ENCODE peak calls at places on chromosomes 7 and 10, in five cellular contexts. J is ovary, Z is body of pancreas, C is astrocyte, E is left ventricle myocardium inferior. P is an unnamed sample.

GRCh38 chr7:12090757-12091134 is 120.3 kb upstream of the TMEM106B start:
- DNase-seq in J (no peak), Z (no peak), C (no peak), E (no peak), P (no peak)

GRCh38 chr10:22674215-22674930 is 40.0 kb downstream of the PIP4K2A start:
- DNase-seq in J (no peak), Z (no peak), C (no peak), E (no peak), P (no peak)

GRCh38 chr10:95464280-95464679 is 96.9 kb downstream of the SORBS1 start:
- DNase-seq in Z (no peak), C (no peak), J (no peak), E (no peak), P (no peak)

GRCh38 chr10:27709304-27709703 is 36.3 kb downstream of the MKX start:
- DNase-seq in J (no peak), E (no peak), Z (no peak), C (no peak), P (no peak)

GRCh38 chr7:36390199-36391090 is 783 bp downstream of the ANLN start:
- DNase-seq in J (peak), C (peak), E (peak), Z (peak), P (peak)

GRCh38 chr10:24938525-24938924 is 13.9 kb downstream of the PRTFDC1 start:
- DNase-seq in J (no peak), C (no peak), Z (no peak), E (no peak), P (no peak)

GRCh38 chr7:2612445-2613112 is 19.2 kb upstream of the TTYH3 start:
- DNase-seq in C (no peak), J (no peak), Z (no peak), E (no peak), P (no peak)

GRCh38 chr10:3141361-3142005 is 31.1 kb downstream of the PITRM1 start:
- DNase-seq in Z (no peak), E (no peak), C (peak), J (no peak), P (no peak)

GRCh38 chr7:105583061-105583460 is 1.8 kb upstream of the EFCAB10 start:
- DNase-seq in E (no peak), J (no peak), Z (no peak), C (no peak), P (no peak)

GRCh38 chr7:105581066-105581811 is at the start of gene EFCAB10:
- DNase-seq in C (peak), J (no peak), Z (peak), E (peak), P (no peak)

GRCh38 chr7:105578496-105578895 is 2.8 kb downstream of the EFCAB10 start:
- DNase-seq in J (no peak), Z (no peak), E (no peak), C (no peak), P (no peak)

GRCh38 chr7:105577251-105577650 is 4.0 kb downstream of the EFCAB10 start:
- DNase-seq in Z (no peak), E (no peak), J (no peak), C (no peak), P (no peak)

DNA sequence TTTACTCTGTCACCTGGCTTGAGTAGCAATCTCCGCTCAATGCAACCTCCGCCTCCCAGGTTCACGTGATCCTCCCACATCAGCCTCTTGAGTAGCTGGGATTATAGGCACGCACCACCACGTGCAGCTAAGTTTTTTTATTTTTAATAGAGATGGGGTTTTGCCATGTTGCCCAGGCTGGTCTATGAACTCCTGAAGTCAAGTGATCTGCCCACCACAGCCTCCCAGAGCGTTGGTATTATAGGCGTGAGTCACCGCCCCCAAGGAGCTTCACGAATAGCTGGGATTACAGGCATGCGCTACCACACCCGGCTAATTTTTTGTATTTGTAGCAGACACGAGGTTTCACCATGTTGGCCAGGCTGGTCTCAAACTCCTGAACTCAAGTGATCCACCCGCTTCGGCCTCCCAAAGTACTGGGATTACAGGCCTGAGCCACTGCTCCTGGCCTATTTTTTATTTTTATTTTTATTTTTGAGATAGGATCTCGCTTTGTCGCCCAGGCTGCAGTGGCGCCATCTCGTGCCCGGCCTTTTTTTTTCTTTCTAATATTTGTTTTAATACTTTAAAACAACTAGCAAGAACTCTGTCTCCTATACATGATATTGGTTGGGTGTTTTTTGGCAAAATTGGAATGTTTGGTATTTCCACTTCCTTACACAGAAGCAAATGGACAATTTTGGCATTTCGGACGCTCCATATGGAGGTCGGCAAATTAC is 1.1 kb downstream of the EFCAB10 start:
- DNase-seq in Z (no peak), E (no peak), J (no peak), C (no peak), P (no peak)
- TF ChIP-seq CTCF in Z (no peak), E (no peak), J (no peak), C (no peak), P (no peak)

GRCh38 chr10:117442944-117443676 is 67.9 kb upstream of the PDZD8 start:
- DNase-seq in E (peak), J (peak), Z (peak), C (peak), P (peak)
- H3K4me3 ChIP-seq in E (peak), J (peak), Z (no peak), C (no peak), P (no peak)

DNA sequence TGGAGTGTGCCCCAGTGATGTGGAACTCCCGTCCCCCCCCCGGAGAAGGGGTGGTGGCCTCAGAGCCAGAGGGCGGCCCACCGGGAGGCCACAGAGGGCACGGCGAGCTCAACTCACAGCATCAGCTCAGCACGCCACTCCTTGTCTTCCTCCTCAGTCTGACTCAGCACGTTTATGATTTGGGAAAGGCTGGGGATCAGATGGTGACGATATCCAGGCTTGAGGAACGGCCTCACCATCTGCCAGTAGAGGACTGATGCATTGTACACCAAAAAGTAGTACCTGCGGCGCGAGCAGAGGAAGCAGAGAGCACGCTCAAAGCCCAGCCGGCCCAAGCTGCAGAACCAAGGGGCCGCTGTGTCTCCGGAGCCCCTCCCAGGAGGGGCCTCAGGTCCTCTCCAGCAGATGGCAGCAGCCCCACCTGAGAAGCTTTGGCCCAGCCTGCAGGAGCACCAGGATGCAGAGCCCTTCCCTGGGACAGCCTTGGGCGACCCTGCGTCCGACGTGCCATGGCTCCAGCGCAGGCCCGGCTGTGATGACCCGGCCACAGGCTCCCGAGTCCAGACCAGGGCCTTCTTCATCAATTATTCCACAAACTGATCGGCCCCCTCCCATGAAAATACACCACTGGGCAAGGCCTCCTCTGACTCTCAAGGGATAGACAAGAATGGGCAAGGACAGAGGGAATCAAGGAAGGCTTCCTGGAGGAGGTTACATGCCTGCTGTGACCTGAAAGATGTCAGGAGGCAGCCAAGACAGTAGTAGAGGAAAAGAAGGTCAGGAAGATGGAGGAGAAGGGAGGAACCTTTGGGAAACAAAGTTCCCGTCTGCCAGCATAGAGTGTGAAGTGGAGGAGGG is 3.7 kb downstream of the CFAP46 start:
- DNase-seq in C (no peak), Z (no peak), J (no peak), E (no peak), P (no peak)
- TF ChIP-seq CTCF in C (peak), Z (no peak), J (no peak), E (peak), P (no peak)

GRCh38 chr10:48670978-48671913 is 13.4 kb upstream of the WDFY4 start:
- DNase-seq in Z (no peak), C (no peak), J (no peak), E (no peak), P (no peak)
- H3K4me3 ChIP-seq in Z (no peak), C (no peak), J (no peak), E (no peak), P (no peak)

P was measured in HL-60.